ENCODE peak calls at places on chromosomes 7 and 10, in five cellular contexts. R is HepG2, F is transverse colon, E is suprapubic skin, Q is A549. C is an unnamed sample.

GRCh38 chr10:11898372-11899066 is 75.4 kb downstream of the PROSER2 start:
- DNase-seq in Q (peak; percentile 36), E (no peak), R (peak; percentile 89), F (no peak), C (peak; percentile 86)

GRCh38 chr10:107011113-107011512 is 153.4 kb downstream of the SORCS1 start:
- DNase-seq in F (no peak), E (no peak), Q (no peak), R (no peak), C (no peak)

GRCh38 chr7:128121731-128122576 is 90.7 kb upstream of the LRRC4 start:
- DNase-seq in R (no peak), Q (no peak), E (no peak), F (no peak), C (peak; percentile 45)

GRCh38 chr10:90857635-90858488 is at the start of gene HTR7:
- DNase-seq in F (peak; percentile 57), R (peak; percentile 16), Q (peak; percentile 46), E (no peak), C (peak; percentile 95)

GRCh38 chr7:69882269-69882668 is 284.0 kb downstream of the AUTS2 start:
- DNase-seq in R (no peak), Q (no peak), F (no peak), E (no peak), C (no peak)

GRCh38 chr7:130270947-130271790 is 4.5 kb downstream of the CPA2 start:
- DNase-seq in Q (no peak), E (no peak), F (no peak), R (no peak), C (no peak)

GRCh38 chr10:26331376-26331775 is 106.8 kb upstream of the APBB1IP start:
- DNase-seq in R (no peak), F (no peak), Q (no peak), E (no peak), C (no peak)

GRCh38 chr10:110857265-110858158 is 14.2 kb upstream of the PDCD4 start:
- DNase-seq in Q (no peak), R (peak; percentile 59), E (no peak), F (peak; percentile 71), C (no peak)

GRCh38 chr7:10436302-10436701 is 537.4 kb upstream of the PHF14 start:
- DNase-seq in E (no peak), R (no peak), F (no peak), Q (no peak), C (no peak)

GRCh38 chr7:1968397-1969111 is 264.2 kb downstream of the MAD1L1 start:
- DNase-seq in E (no peak), F (no peak), Q (no peak), R (no peak), C (no peak)

GRCh38 chr10:49141541-49142332 is 7.9 kb upstream of the FAM170B start:
- DNase-seq in F (no peak), R (no peak), Q (no peak), E (no peak), C (no peak)

GRCh38 chr10:12594448-12594944 is 245.1 kb downstream of the CAMK1D start:
- DNase-seq in Q (no peak), E (no peak), F (peak; percentile 35), R (no peak), C (no peak)

GRCh38 chr7:15947749-15948148 is 261.3 kb upstream of the MEOX2 start:
- DNase-seq in F (no peak), E (no peak), R (no peak), Q (no peak), C (no peak)

GRCh38 chr10:132696728-132697567 is 89.0 kb downstream of the NKX6-2 start:
- DNase-seq in R (no peak), E (peak; percentile 67), Q (no peak), F (no peak), C (peak; percentile 49)

GRCh38 chr7:94971051-94971867 is 63.9 kb downstream of the PPP1R9A start:
- DNase-seq in R (peak; percentile 72), Q (peak; percentile 34), E (no peak), F (no peak), C (no peak)

GRCh38 chr10:89274928-89275327 is 23.4 kb upstream of the LIPA start:
- DNase-seq in R (no peak), E (no peak), Q (no peak), F (no peak), C (no peak)

GRCh38 chr10:46077616-46078268 is 31.7 kb upstream of the MSMB start:
- DNase-seq in E (no peak), F (no peak), R (no peak), Q (no peak), C (no peak)

GRCh38 chr10:24341371-24341770 is 132.4 kb downstream of the KIAA1217 start:
- DNase-seq in E (no peak), R (no peak), Q (no peak), F (no peak), C (no peak)

GRCh38 chr10:128623776-128624175 is 497.6 kb upstream of the MKI67 start:
- DNase-seq in R (no peak), E (no peak), F (no peak), Q (no peak), C (no peak)

GRCh38 chr7:152866791-152867481 is 107.4 kb downstream of the ACTR3B start:
- DNase-seq in R (no peak), Q (no peak), F (no peak), E (no peak), C (no peak)

GRCh38 chr10:21505711-21506278 is 19.7 kb downstream of the SKIDA1 start:
- DNase-seq in E (no peak), R (peak; percentile 91), Q (no peak), F (no peak), C (no peak)

GRCh38 chr10:49631975-49632374 is 18.1 kb downstream of the CHAT start:
- DNase-seq in Q (no peak), R (no peak), F (no peak), E (peak; percentile 35), C (no peak)

GRCh38 chr10:93815304-93816091 is 57.8 kb downstream of the LGI1 start:
- DNase-seq in E (no peak), F (no peak), Q (no peak), R (no peak), C (no peak)

GRCh38 chr7:53743697-53744096 is 708.3 kb downstream of the POM121L12 start:
- DNase-seq in Q (no peak), R (no peak), E (no peak), F (no peak), C (no peak)

GRCh38 chr7:53740971-53741370 is 705.5 kb downstream of the POM121L12 start:
- DNase-seq in F (no peak), Q (no peak), R (no peak), E (no peak), C (no peak)

GRCh38 chr7:53744361-53744760 is 708.9 kb downstream of the POM121L12 start:
- DNase-seq in Q (no peak), E (no peak), R (no peak), F (no peak), C (no peak)
- TF ChIP-seq EP300 in Q (no peak), E (no peak), R (no peak), F (no peak), C (no peak)

GRCh38 chr7:828793-829561 is 3.3 kb upstream of the SUN1 start:
- DNase-seq in F (no peak), E (no peak), R (no peak), Q (no peak), C (no peak)
- TF ChIP-seq POLR2A in F (no peak), E (no peak), R (no peak), Q (no peak), C (no peak)

DNA sequence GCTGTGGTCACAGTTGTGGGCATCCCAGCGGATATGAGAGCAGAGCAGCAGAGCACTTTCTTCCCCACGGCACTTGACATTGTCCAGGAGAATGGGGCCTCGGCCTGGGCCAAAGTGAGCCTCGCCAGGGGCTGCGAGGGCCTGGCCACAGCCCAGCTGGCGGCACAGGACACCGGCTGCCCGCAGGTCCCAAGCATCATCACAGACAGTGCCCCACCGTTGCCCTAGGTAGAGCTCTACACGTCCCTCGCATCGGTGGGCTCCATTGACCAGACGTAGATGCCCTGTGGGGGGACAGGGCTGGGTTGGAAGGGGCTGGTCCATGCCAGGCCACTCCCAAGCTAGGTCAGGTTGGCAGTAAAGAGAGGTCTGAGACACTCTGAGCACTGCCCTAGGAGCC is 19.4 kb downstream of the SSC4D start:
- DNase-seq in R (no peak), Q (no peak), F (no peak), E (no peak), C (no peak)
- H3K27ac ChIP-seq in R (no peak overlapping the region), Q (peak overlapping the region; percentile 83), F (no peak overlapping the region), E (no peak overlapping the region), C (no peak overlapping the region)

DNA sequence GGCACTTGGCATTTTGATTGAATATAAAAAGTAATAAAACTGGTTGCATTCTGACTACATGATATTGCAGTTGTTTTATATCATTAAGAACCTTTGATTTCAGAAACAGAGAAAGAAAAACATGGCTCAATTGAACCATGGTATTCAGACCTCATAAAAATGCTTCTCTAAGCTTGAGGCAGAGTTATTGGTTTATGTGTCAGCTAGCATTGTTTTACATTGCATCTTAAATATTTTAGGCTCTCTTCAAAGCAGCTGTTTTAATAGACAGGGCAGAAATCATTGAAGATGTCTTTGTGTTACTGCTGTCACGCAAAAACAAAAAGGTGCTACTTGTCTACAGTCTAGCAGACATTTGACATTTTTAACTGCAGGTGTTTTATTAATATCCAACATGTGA is 299.2 kb downstream of the EXOC4 start:
- DNase-seq in R (no peak), E (no peak), F (no peak), Q (no peak), C (no peak)
- TF ChIP-seq EP300 in R (no peak), E (no peak), F (no peak), Q (no peak), C (no peak)

GRCh38 chr10:103396067-103396788 is at the start of the genes ATP5MK and PDCD11:
- DNase-seq in R (peak; percentile 98), E (peak; percentile 99), F (peak; percentile 98), Q (peak; percentile 97), C (peak; percentile 95)
- TF ChIP-seq POLR2A in R (peak; percentile 77), E (peak; percentile 45), F (peak; percentile 85), Q (peak; percentile 94), C (no peak)

GRCh38 chr7:117862378-117862777 is 10.9 kb downstream of the CTTNBP2 start:
- DNase-seq in E (no peak), R (peak; percentile 47), F (no peak), Q (no peak), C (no peak)
- H3K27ac ChIP-seq in E (no peak overlapping the region), R (no peak overlapping the region), F (no peak overlapping the region), Q (no peak overlapping the region), C (no peak overlapping the region)

C was measured in upper lobe of left lung.